ENCODE peak calls at places on chromosomes 3 and 15, in five cellular contexts. One of them, this sample, is unnamed.

GRCh38 chr15:40451497-40452158 is 10.9 kb downstream of the BAHD1 start:
- DNase-seq in H1: no peak
- DNase-seq in HCT116: no peak
- DNase-seq in K562: no peak
- DNase-seq in SK-N-SH: no peak
- DNase-seq in this sample: no peak

GRCh38 chr15:23482228-23482627 is 35.2 kb upstream of the GOLGA6L2 start:
- DNase-seq in K562: no peak
- DNase-seq in H1: no peak
- DNase-seq in HCT116: no peak
- DNase-seq in SK-N-SH: no peak
- DNase-seq in this sample: no peak

GRCh38 chr3:16849795-16850194 is 35.0 kb upstream of the PLCL2 start:
- DNase-seq in H1: no peak
- DNase-seq in HCT116: no peak
- DNase-seq in K562: no peak
- DNase-seq in SK-N-SH: no peak
- DNase-seq in this sample: no peak

GRCh38 chr15:44711356-44712107 is at the start of gene B2M:
- DNase-seq in HCT116: peak
- DNase-seq in H1: peak
- DNase-seq in SK-N-SH: peak
- DNase-seq in K562: peak
- DNase-seq in this sample: peak

GRCh38 chr15:74326759-74327158 is 40.7 kb downstream of the CYP11A1 start:
- DNase-seq in SK-N-SH: no peak
- DNase-seq in K562: no peak
- DNase-seq in H1: no peak
- DNase-seq in HCT116: no peak
- DNase-seq in this sample: no peak

GRCh38 chr15:64746921-64747320 is 28.5 kb downstream of the RBPMS2 start:
- DNase-seq in SK-N-SH: no peak
- DNase-seq in HCT116: no peak
- DNase-seq in K562: no peak
- DNase-seq in H1: no peak
- DNase-seq in this sample: peak

GRCh38 chr3:124887177-124887995 is at the start of gene ITGB5:
- DNase-seq in HCT116: peak
- DNase-seq in SK-N-SH: peak
- DNase-seq in K562: peak
- DNase-seq in H1: peak
- DNase-seq in this sample: peak

GRCh38 chr15:63388511-63388910 is 6.9 kb upstream of the CA12 start:
- DNase-seq in K562: no peak
- DNase-seq in H1: no peak
- DNase-seq in HCT116: no peak
- DNase-seq in SK-N-SH: no peak
- DNase-seq in this sample: no peak

GRCh38 chr3:42891042-42891441 is 14.9 kb upstream of the ZNF662 start:
- DNase-seq in H1: no peak
- DNase-seq in HCT116: no peak
- DNase-seq in SK-N-SH: no peak
- DNase-seq in K562: no peak
- DNase-seq in this sample: no peak

GRCh38 chr15:82999905-83000671 is 11.4 kb downstream of the C15orf40 start:
- DNase-seq in HCT116: no peak
- DNase-seq in H1: peak
- DNase-seq in SK-N-SH: peak
- DNase-seq in K562: peak
- DNase-seq in this sample: peak

GRCh38 chr3:115915061-115915460 is 291.8 kb downstream of the GAP43 start:
- DNase-seq in H1: no peak
- DNase-seq in SK-N-SH: no peak
- DNase-seq in K562: no peak
- DNase-seq in HCT116: no peak
- DNase-seq in this sample: no peak

GRCh38 chr15:51348688-51349087 is 7.2 kb downstream of the GLDN start:
- DNase-seq in HCT116: no peak
- DNase-seq in H1: no peak
- DNase-seq in SK-N-SH: no peak
- DNase-seq in K562: no peak
- DNase-seq in this sample: no peak

GRCh38 chr3:8767667-8768363 is 1.6 kb downstream of the OXTR start:
- DNase-seq in SK-N-SH: peak
- DNase-seq in HCT116: no peak
- DNase-seq in K562: no peak
- DNase-seq in H1: peak
- DNase-seq in this sample: peak

DNA sequence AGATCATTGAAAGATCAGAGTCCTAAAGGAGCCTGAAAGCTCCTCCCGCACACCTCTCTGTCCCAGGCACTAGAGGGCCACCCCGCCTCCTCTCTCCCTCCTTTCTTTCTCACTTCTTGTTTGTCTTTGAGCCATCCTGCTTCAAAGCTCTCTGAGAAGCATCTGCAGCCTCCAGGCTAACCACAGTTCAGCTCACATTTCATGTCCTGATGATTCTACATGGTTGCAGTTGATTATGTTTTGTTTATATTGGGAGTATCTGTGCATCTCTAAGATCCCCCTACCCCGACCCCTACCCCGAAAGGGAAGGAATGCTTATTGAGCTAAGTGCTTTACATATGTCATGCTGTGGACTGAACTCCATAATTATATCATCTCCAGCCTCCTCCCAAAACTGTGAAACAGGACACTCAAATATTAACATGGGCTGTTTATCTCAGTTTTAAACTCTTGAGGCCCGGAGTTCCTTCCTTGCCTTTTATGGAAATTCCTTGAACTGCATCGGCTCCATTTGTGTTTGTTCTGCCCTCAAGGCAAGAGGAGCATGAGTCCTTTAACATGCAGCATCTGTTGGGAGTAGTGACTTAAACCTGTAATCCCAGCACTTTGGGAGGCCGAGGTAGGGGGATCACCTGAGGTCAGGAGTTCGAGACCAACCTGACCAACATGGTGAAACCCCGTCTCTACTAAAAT is 30.9 kb downstream of the MGLL start:
- DNase-seq in SK-N-SH: no peak
- DNase-seq in HCT116: no peak
- DNase-seq in K562: peak
- DNase-seq in H1: no peak
- DNase-seq in this sample: peak
- TF ChIP-seq JUND in SK-N-SH: no peak
- TF ChIP-seq JUND in HCT116: no peak
- TF ChIP-seq JUND in K562: no peak
- TF ChIP-seq JUND in H1: no peak
- TF ChIP-seq JUND in this sample: no peak

DNA sequence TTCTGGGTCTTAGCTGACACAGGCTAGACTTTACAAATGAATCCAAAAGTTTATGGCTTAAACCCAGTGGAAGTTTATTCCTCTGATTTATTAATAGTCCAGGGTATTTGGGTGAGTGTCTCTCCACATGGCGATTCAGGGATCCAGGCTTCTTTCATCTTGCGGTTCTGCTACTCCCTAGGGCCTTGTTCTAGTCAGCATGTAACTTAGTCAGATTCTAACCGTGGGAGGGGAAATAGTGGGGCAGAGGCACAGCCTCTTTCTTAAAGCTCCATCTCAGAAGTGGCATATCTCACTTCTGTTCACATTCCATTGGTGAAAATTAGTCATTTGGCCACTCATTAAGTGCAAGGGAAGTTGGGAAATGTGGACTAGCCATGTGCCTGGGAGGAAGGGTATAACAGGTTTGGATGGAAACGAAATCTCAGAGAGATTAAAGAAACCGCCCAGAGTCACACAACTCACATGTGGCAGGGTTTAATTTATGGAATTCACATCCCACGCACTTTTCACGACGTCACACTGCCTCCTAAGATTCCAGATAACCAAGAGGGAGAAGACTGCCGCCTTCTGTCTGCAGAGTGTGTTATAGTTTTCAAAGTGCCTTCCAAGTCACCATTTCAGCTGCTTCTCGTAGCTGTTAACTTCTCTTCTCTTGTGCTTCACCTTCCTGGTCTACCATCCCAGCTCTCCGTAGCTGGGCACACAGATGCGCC is 11.4 kb upstream of the RASGRF1 start:
- DNase-seq in K562: no peak
- DNase-seq in HCT116: peak
- DNase-seq in SK-N-SH: no peak
- DNase-seq in H1: peak
- DNase-seq in this sample: no peak
- TF ChIP-seq JUND in K562: no peak
- TF ChIP-seq JUND in HCT116: no peak
- TF ChIP-seq JUND in SK-N-SH: no peak
- TF ChIP-seq JUND in H1: no peak
- TF ChIP-seq JUND in this sample: no peak

GRCh38 chr15:100340721-100341661 is 784 bp downstream of the ADAMTS17 start:
- DNase-seq in H1: no peak
- DNase-seq in K562: no peak
- DNase-seq in SK-N-SH: peak
- DNase-seq in HCT116: no peak
- DNase-seq in this sample: no peak

GRCh38 chr15:100339999-100340398 is 1.8 kb downstream of the ADAMTS17 start:
- DNase-seq in K562: no peak
- DNase-seq in SK-N-SH: no peak
- DNase-seq in HCT116: no peak
- DNase-seq in H1: no peak
- DNase-seq in this sample: no peak

GRCh38 chr15:100338247-100338646 is 3.5 kb downstream of the ADAMTS17 start:
- DNase-seq in SK-N-SH: no peak
- DNase-seq in HCT116: no peak
- DNase-seq in H1: no peak
- DNase-seq in K562: no peak
- DNase-seq in this sample: no peak

GRCh38 chr15:100337422-100338044 is 4.2 kb downstream of the ADAMTS17 start:
- DNase-seq in HCT116: no peak
- DNase-seq in K562: no peak
- DNase-seq in H1: no peak
- DNase-seq in SK-N-SH: no peak
- DNase-seq in this sample: no peak

DNA sequence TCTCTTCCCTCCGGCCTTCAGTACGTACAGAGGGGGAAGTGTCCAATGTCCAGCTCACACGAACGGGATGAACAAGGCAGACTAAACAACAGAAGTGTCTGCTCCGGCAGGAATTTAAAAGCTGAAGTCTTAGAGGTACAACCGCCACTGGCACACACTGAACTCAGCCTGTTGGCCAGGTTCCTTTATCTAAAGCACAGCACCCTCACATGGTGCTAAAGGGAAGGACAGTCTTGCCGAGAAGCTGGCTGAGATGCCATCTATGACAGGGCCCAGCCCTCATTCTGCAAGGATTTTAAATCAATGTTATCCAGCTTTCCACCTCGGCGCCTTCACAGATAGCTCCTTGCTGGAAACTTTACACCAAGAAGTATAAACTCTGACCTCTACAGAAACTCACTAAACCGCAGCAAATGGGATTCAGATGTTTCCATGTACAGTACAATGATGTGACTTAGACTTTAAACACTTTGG is 2.8 kb downstream of the ADAMTS17 start:
- DNase-seq in HCT116: peak
- DNase-seq in K562: peak
- DNase-seq in H1: peak
- DNase-seq in SK-N-SH: peak
- DNase-seq in this sample: peak
- TF ChIP-seq JUND in HCT116: no peak
- TF ChIP-seq JUND in K562: no peak
- TF ChIP-seq JUND in H1: no peak
- TF ChIP-seq JUND in SK-N-SH: no peak
- TF ChIP-seq JUND in this sample: no peak

GRCh38 chr3:106428565-106428994 is 559.8 kb upstream of the CBLB start:
- DNase-seq in H1: no peak
- DNase-seq in K562: no peak
- DNase-seq in HCT116: no peak
- DNase-seq in SK-N-SH: peak
- DNase-seq in this sample: no peak
- TF ChIP-seq JUND in H1: no peak
- TF ChIP-seq JUND in K562: no peak
- TF ChIP-seq JUND in HCT116: no peak
- TF ChIP-seq JUND in SK-N-SH: peak
- TF ChIP-seq JUND in this sample: no peak

This sample was measured in T47D.